ENCODE peak calls at places on chromosomes 12 and 14, in nine cellular contexts. E, P, C, M, B, O, R, J and U are unnamed samples.

GRCh38 chr14:76937181-76938091 is 91.1 kb downstream of the IRF2BPL start:
- ATAC-seq in P (peak), B (no peak), E (no peak), M (no peak), R (peak), C (peak), O (peak), J (peak), U (no peak)

GRCh38 chr14:89990623-89991275 is 35.0 kb downstream of the TDP1 start:
- ATAC-seq in P (no peak), J (no peak), M (no peak), R (no peak), C (no peak), O (no peak), B (no peak), E (no peak), U (no peak)

GRCh38 chr12:101642115-101643067 is 47.6 kb downstream of the MYBPC1 start:
- ATAC-seq in R (no peak), E (no peak), M (no peak), O (peak), C (peak), P (peak), J (no peak), B (no peak), U (no peak)

GRCh38 chr14:106843951-106844483 is 1317.6 kb downstream of the TMEM121 start:
- ATAC-seq in P (peak), B (peak), C (peak), M (no peak), E (peak), R (peak), J (peak), O (peak), U (peak)

GRCh38 chr14:93056840-93057585 is 58.7 kb downstream of the ITPK1 start:
- ATAC-seq in M (no peak), B (no peak), J (peak), E (peak), R (no peak), C (peak), O (no peak), P (no peak), U (no peak)

GRCh38 chr14:89531661-89532335 is 114.8 kb upstream of the FOXN3 start:
- ATAC-seq in R (no peak), P (no peak), B (no peak), J (no peak), O (no peak), M (no peak), C (no peak), E (no peak), U (no peak)

GRCh38 chr14:34449819-34450541 is 12.1 kb downstream of the SPTSSA start:
- ATAC-seq in E (no peak), C (no peak), M (no peak), O (peak), J (no peak), P (no peak), B (no peak), R (no peak), U (no peak)

GRCh38 chr14:90336985-90337384 is 5.2 kb upstream of the NRDE2 start:
- ATAC-seq in R (no peak), M (no peak), B (no peak), O (no peak), P (no peak), C (peak), J (no peak), E (peak), U (no peak)

GRCh38 chr14:70193396-70193795 is 4.6 kb upstream of the SLC8A3 start:
- ATAC-seq in C (no peak), M (no peak), O (no peak), B (no peak), E (no peak), P (no peak), J (no peak), R (no peak), U (no peak)

GRCh38 chr14:73674986-73675385 is 30.2 kb downstream of the DNAL1 start:
- ATAC-seq in E (peak), R (no peak), O (no peak), J (no peak), C (no peak), B (no peak), M (no peak), P (no peak), U (no peak)

GRCh38 chr12:65879878-65880277 is 55.6 kb downstream of the HMGA2 start:
- ATAC-seq in J (no peak), O (peak), P (no peak), E (peak), M (no peak), R (no peak), C (no peak), B (no peak), U (no peak)

GRCh38 chr14:80456200-80456599 is 244.9 kb upstream of the DIO2 start:
- ATAC-seq in M (no peak), C (no peak), J (no peak), P (no peak), R (no peak), B (no peak), O (no peak), E (peak), U (no peak)

GRCh38 chr14:104585966-104586702 is 6.6 kb downstream of the C14orf180 start:
- ATAC-seq in J (peak), M (no peak), O (no peak), R (peak), P (no peak), B (no peak), E (no peak), C (peak), U (no peak)

GRCh38 chr12:111406474-111407370 is 999 bp downstream of the SH2B3 start:
- ATAC-seq in O (no peak), P (no peak), C (no peak), M (no peak), E (no peak), R (no peak), J (peak), B (no peak), U (peak)

GRCh38 chr12:110249716-110250225 is 31.3 kb upstream of the ATP2A2 start:
- ATAC-seq in P (no peak), B (no peak), J (peak), O (peak), E (no peak), R (peak), M (no peak), C (peak), U (no peak)

GRCh38 chr14:75011356-75012097 is 8.8 kb downstream of the EIF2B2 start:
- ATAC-seq in C (no peak), O (peak), B (no peak), P (no peak), R (peak), E (peak), M (peak), J (peak), U (peak)

GRCh38 chr14:55107766-55108554 is 21.1 kb upstream of the LGALS3 start:
- ATAC-seq in E (peak), B (peak), C (peak), P (peak), R (peak), J (peak), M (peak), O (peak), U (peak)

GRCh38 chr14:75522224-75522764 is at the start of gene BATF:
- ATAC-seq in E (no peak), C (no peak), B (peak), R (peak), M (peak), O (peak), P (peak), J (peak), U (peak)

GRCh38 chr12:129258781-129259318 is 405.6 kb downstream of the GLT1D1 start:
- ATAC-seq in C (no peak), E (no peak), M (no peak), J (no peak), O (no peak), B (no peak), R (no peak), P (no peak), U (no peak)

GRCh38 chr14:62126885-62127478 is 364.8 kb downstream of the SNAPC1 start:
- ATAC-seq in J (peak), R (peak), O (peak), B (peak), C (peak), P (peak), E (peak), M (peak), U (peak)

GRCh38 chr14:58832010-58832409 is 194.2 kb downstream of the DACT1 start:
- ATAC-seq in J (no peak), R (no peak), P (no peak), B (no peak), E (no peak), C (no peak), O (no peak), M (no peak), U (no peak)

GRCh38 chr14:93114068-93114710 is 1.5 kb downstream of the ITPK1 start:
- ATAC-seq in C (no peak), B (no peak), J (no peak), O (no peak), P (no peak), E (no peak), M (no peak), R (peak), U (no peak)

GRCh38 chr14:50069325-50069724 is 47.0 kb downstream of the VCPKMT start:
- ATAC-seq in C (no peak), P (no peak), B (no peak), J (no peak), E (no peak), M (no peak), R (no peak), O (no peak), U (no peak)

GRCh38 chr14:68888025-68888850 is 90.9 kb downstream of the ACTN1 start:
- ATAC-seq in E (no peak), P (no peak), M (no peak), O (no peak), R (peak), C (no peak), J (peak), B (no peak), U (no peak)

GRCh38 chr12:120849765-120850164 is 54.4 kb downstream of the SPPL3 start:
- ATAC-seq in B (no peak), P (no peak), E (peak), R (no peak), M (no peak), O (peak), J (peak), C (peak), U (peak)

GRCh38 chr12:55908726-55909512 is 18.8 kb downstream of the PYM1 start:
- ATAC-seq in B (no peak), C (peak), E (peak), M (no peak), O (peak), R (peak), J (peak), P (no peak), U (no peak)

GRCh38 chr12:2306686-2307249 is 254.0 kb downstream of the CACNA1C start:
- ATAC-seq in M (no peak), P (no peak), J (no peak), E (no peak), O (no peak), C (no peak), B (no peak), R (no peak), U (no peak)

GRCh38 chr12:552466-552865 is 92.7 kb downstream of the B4GALNT3 start:
- ATAC-seq in C (no peak), J (peak), M (no peak), B (no peak), R (peak), O (no peak), P (no peak), E (no peak), U (no peak)

GRCh38 chr14:100333311-100333710 is 10.2 kb downstream of the SLC25A47 start:
- ATAC-seq in M (peak), P (no peak), J (no peak), B (no peak), C (no peak), O (no peak), E (no peak), R (no peak), U (no peak)